ENCODE peak calls at places on chromosomes 6 and 20, in four cellular contexts. M is omental fat pad, J is type B pancreatic cell, O is WTC11. Q is an unnamed sample.

GRCh38 chr6:73460044-73460443 is 1.5 kb upstream of the MTO1 start:
- DNase-seq in M (no peak), J (no peak), O (no peak), Q (no peak)

GRCh38 chr6:85129881-85130280 is 320.0 kb upstream of the NT5E start:
- DNase-seq in M (no peak), J (no peak), O (no peak), Q (no peak)

GRCh38 chr6:108648186-108648585 is 87.5 kb downstream of the FOXO3 start:
- DNase-seq in M (no peak), J (no peak), O (no peak), Q (no peak)

GRCh38 chr6:75619230-75619899 is 17.7 kb downstream of the SENP6 start:
- DNase-seq in M (no peak), J (no peak), O (no peak), Q (no peak)

GRCh38 chr6:37381579-37381978 is 27.8 kb downstream of the RNF8 start:
- DNase-seq in M (no peak), J (no peak), O (peak), Q (no peak)

GRCh38 chr20:35252037-35252461 is 25.6 kb downstream of the MMP24 start:
- DNase-seq in M (no peak), J (no peak), O (no peak), Q (no peak)

GRCh38 chr6:165632194-165632593 is 30.8 kb downstream of the PDE10A start:
- DNase-seq in M (no peak), J (no peak), O (no peak), Q (no peak)

GRCh38 chr6:149781715-149782114 is 32.2 kb downstream of the PCMT1 start:
- DNase-seq in M (no peak), J (no peak), O (no peak), Q (no peak)

GRCh38 chr6:84623956-84624680 is 140.3 kb downstream of the TBX18 start:
- DNase-seq in M (no peak), J (no peak), O (no peak), Q (no peak)

GRCh38 chr20:2109425-2110210 is 8.0 kb downstream of the STK35 start:
- DNase-seq in M (peak), J (no peak), O (no peak), Q (no peak)

GRCh38 chr20:11350126-11351005 is 567.3 kb upstream of the BTBD3 start:
- DNase-seq in M (no peak), J (no peak), O (no peak), Q (no peak)

GRCh38 chr20:4439461-4439860 is 282.2 kb upstream of the PRND start:
- DNase-seq in M (no peak), J (no peak), O (no peak), Q (no peak)

GRCh38 chr6:125002090-125002741 is 40.0 kb downstream of the RNF217 start:
- DNase-seq in M (no peak), J (no peak), O (no peak), Q (no peak)

GRCh38 chr6:137309078-137309762 is 90.0 kb upstream of the IFNGR1 start:
- DNase-seq in M (peak), J (no peak), O (peak), Q (no peak)

GRCh38 chr20:10646886-10647420 is 26.8 kb downstream of the JAG1 start:
- DNase-seq in M (no peak), J (no peak), O (no peak), Q (no peak)

GRCh38 chr6:66605011-66605410 is 898.0 kb upstream of the EYS start:
- DNase-seq in M (no peak), J (no peak), O (no peak), Q (no peak)

GRCh38 chr6:28880894-28881780 is 42.6 kb downstream of the TRIM27 start:
- DNase-seq in M (peak), J (peak), O (peak), Q (peak)

GRCh38 chr20:10898555-10898954 is 224.8 kb upstream of the JAG1 start:
- DNase-seq in M (no peak), J (no peak), O (no peak), Q (no peak)

GRCh38 chr6:19413323-19413722 is 423.8 kb upstream of the ID4 start:
- DNase-seq in M (no peak), J (no peak), O (no peak), Q (no peak)

GRCh38 chr20:57785061-57785460 is 75.2 kb upstream of the PMEPA1 start:
- DNase-seq in M (no peak), J (no peak), O (no peak), Q (no peak)

GRCh38 chr6:131038612-131039344 is 24.3 kb downstream of the EPB41L2 start:
- DNase-seq in M (no peak), J (no peak), O (no peak), Q (no peak)

GRCh38 chr6:35093118-35093445 is 48.1 kb downstream of the TCP11 start:
- DNase-seq in M (no peak), J (no peak), O (no peak), Q (no peak)

GRCh38 chr6:140415266-140415665 is 1040.8 kb upstream of the CITED2 start:
- DNase-seq in M (no peak), J (no peak), O (peak), Q (no peak)

GRCh38 chr6:33312361-33313104 is 1.3 kb downstream of the TAPBP start:
- DNase-seq in M (no peak), J (no peak), O (peak), Q (no peak)

GRCh38 chr6:24777227-24777626 is 2.5 kb downstream of the GMNN start:
- DNase-seq in M (no peak), J (no peak), O (no peak), Q (no peak)

GRCh38 chr6:87146363-87146762 is 9.0 kb upstream of the ZNF292 start:
- DNase-seq in M (no peak), J (no peak), O (no peak), Q (no peak)

GRCh38 chr6:155498370-155498769 is 42.7 kb upstream of the NOX3 start:
- DNase-seq in M (no peak), J (no peak), O (no peak), Q (no peak)

GRCh38 chr6:104716858-104717257 is 142.9 kb downstream of the HACE1 start:
- DNase-seq in M (no peak), J (no peak), O (no peak), Q (no peak)

GRCh38 chr6:100493206-100493888 is 28.6 kb upstream of the SIM1 start:
- DNase-seq in M (no peak), J (no peak), O (peak), Q (no peak)

GRCh38 chr20:60872224-60872623 is 379.8 kb upstream of the CDH4 start:
- DNase-seq in M (no peak), J (no peak), O (no peak), Q (no peak)

GRCh38 chr6:107115695-107116327 is 496 bp upstream of the BEND3 start:
- DNase-seq in M (no peak), J (peak), O (peak), Q (no peak)

GRCh38 chr20:63529180-63529860 is 7.9 kb downstream of the PTK6 start:
- DNase-seq in M (no peak), J (no peak), O (no peak), Q (no peak)

GRCh38 chr6:112216699-112217551 is 37.4 kb downstream of the LAMA4 start:
- DNase-seq in M (no peak), J (no peak), O (no peak), Q (no peak)

GRCh38 chr6:101545171-101545570 is 151.7 kb downstream of the GRIK2 start:
- DNase-seq in M (no peak), J (no peak), O (no peak), Q (no peak)

GRCh38 chr20:51767018-51767866 is 948 bp downstream of the ATP9A start:
- DNase-seq in M (peak), J (peak), O (peak), Q (no peak)
- TF ChIP-seq CTCF in M (no peak), J (peak), O (peak), Q (peak)

GRCh38 chr6:26198626-26199056 is 111.4 kb downstream of the HFE start:
- DNase-seq in M (no peak), J (no peak), O (no peak), Q (no peak)

GRCh38 chr6:26196846-26197683 is 109.8 kb downstream of the HFE start:
- DNase-seq in M (no peak), J (peak), O (peak), Q (no peak)

GRCh38 chr6:26195924-26196845 is 109.0 kb downstream of the HFE start:
- DNase-seq in M (no peak), J (no peak), O (no peak), Q (no peak)

GRCh38 chr6:26199057-26199772 is 112.0 kb downstream of the HFE start:
- DNase-seq in M (no peak), J (no peak), O (peak), Q (no peak)

DNA sequence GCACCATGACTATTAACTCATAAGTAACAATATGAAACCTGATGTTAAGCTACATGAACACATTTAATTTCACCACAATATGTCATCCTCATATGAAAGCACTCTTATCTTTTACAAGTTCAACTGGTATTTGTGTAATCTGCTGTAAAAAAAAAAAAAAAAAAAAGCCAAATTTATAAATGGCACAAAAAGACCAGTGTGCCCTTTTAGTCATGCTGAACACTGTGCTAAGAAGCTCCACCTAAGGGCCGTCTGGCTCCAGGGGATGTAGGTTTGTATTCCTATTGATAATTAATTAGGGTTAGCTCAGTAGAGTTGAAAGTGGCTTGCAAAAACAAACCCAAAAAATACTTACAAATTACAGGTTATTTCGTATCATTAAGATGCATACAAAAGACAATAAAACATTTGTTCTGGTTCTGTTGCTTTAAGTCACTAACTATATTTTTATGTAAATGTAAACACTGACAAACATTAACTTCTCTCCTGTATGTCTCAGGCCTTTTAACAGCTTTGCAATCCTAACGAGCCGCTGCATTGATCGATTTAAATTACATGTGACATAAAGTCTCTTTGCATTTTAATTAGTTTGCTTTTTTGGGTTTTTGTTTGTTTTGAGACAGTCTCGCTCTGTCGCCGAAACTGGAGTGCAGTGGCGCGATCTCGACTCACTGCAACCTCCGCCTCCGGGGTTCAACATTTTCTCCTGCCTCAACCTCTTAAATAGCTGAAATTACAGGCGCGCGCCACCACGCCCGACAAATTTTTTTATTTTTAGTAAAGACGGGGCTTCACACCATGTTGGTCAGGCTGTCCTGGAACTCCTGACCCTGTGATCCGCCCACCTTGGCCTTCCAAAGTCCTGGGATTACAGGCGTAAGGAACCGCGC is 110.8 kb downstream of the HFE start:
- DNase-seq in M (no peak), J (no peak), O (no peak), Q (no peak)
- TF ChIP-seq CTCF in M (no peak), J (no peak), O (no peak), Q (no peak)

GRCh38 chr6:154410215-154410614 is 53.6 kb upstream of the IPCEF1 start:
- DNase-seq in M (no peak), J (no peak), O (no peak), Q (no peak)

GRCh38 chr6:154410619-154411044 is 54.0 kb upstream of the IPCEF1 start:
- DNase-seq in M (no peak), J (no peak), O (no peak), Q (peak)

GRCh38 chr6:154407440-154407839 is 50.8 kb upstream of the IPCEF1 start:
- DNase-seq in M (no peak), J (no peak), O (no peak), Q (no peak)

GRCh38 chr6:154411076-154411475 is 54.5 kb upstream of the IPCEF1 start:
- DNase-seq in M (no peak), J (no peak), O (no peak), Q (no peak)

DNA sequence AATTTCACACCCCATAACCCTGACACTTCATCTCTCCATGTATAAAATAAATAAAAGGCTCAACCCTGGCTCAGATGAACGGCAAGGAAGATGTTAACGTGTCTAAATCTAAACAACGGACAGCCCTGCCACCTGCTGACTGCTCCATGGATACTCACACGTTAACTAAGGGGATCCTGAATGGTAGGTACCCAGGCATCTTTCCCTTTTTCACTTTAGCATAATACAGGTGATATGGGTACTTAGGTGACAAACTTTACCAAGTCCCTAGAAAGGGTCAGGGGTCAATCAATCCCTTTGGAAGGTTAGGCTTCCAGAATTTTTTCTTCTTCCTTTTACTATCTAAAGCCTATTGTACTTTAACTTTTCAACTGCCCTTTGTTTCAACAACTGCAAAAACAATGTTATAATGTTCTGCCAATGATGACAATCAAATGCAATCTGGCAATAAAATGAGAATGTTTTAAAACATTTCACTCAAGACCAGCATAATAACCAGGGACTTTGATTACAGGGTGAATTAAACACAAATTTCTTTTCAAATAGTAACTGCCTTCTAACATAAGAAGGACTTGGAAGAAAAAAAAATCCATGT is 52.4 kb upstream of the IPCEF1 start:
- DNase-seq in M (no peak), J (no peak), O (no peak), Q (no peak)
- TF ChIP-seq CTCF in M (no peak), J (peak), O (no peak), Q (no peak)

GRCh38 chr20:38228436-38228835 is 32.1 kb downstream of the KIAA1755 start:
- DNase-seq in M (no peak), J (no peak), O (no peak), Q (no peak)

GRCh38 chr20:38230957-38231785 is 29.4 kb downstream of the KIAA1755 start:
- DNase-seq in M (no peak), J (no peak), O (no peak), Q (no peak)

GRCh38 chr20:38227578-38228360 is 32.8 kb downstream of the KIAA1755 start:
- DNase-seq in M (no peak), J (no peak), O (no peak), Q (no peak)

GRCh38 chr20:38230253-38230551 is 30.3 kb downstream of the KIAA1755 start:
- DNase-seq in M (no peak), J (no peak), O (no peak), Q (no peak)

GRCh38 chr20:38229376-38230252 is 30.9 kb downstream of the KIAA1755 start:
- DNase-seq in M (no peak), J (no peak), O (no peak), Q (no peak)
- TF ChIP-seq CTCF in M (no peak), J (peak), O (peak), Q (peak)

DNA sequence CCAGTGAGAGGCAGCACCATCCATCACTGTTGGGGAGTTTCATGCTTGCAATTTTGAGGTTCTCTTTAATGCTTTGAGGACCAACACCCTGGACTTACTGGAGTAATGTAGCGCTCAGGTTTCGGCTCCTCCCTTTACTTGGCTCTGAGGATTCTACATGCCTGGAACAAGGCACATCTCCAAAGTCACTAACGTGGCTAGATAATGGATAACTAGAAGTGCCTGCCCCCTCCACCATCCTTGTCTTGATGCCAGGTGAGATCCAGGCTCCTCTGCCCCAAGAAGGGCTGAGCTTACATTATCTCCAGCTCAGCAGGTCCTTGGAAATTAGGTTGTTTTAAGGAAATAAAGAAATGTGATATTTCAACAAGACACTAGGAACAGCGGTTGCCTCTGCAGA is 75.5 kb upstream of the ZNFX1 start:
- DNase-seq in M (no peak), J (no peak), O (no peak), Q (no peak)
- TF ChIP-seq CTCF in M (no peak), J (no peak), O (no peak), Q (no peak)

DNA sequence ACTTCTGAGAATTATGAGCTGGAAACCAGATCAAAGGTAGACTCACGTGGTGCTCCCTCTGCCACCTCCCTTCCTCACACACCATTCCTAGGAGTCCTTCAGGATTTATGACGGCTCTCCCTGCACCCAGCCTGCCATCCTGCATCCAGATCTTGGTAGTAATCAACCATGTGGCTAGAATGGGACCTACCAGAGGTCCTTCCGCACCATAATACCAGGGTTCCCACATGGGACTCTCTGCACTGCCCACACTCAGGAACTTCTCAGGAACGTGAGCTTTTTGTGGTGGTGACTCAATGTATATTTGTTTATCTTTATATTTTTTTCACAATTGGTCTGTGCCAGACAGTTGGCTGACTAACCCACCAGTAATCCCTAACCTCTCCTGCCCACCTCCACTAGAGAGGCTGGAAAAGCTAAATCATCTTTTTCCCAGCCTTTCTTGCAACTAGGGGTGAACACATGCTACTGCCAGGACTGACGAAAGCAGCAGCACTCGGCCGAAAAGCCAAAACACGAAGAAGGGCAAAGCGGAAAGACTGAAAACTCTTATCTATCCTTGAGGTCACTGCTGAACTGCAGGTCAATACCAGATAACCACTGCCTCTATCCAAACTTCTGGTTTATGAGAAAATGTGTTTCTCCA is 113.0 kb downstream of the TRERF1 start:
- DNase-seq in M (no peak), J (no peak), O (no peak), Q (no peak)
- TF ChIP-seq CTCF in M (no peak), J (no peak), O (no peak), Q (no peak)

GRCh38 chr6:11264100-11264499 is 31.6 kb upstream of the NEDD9 start:
- DNase-seq in M (no peak), J (no peak), O (peak), Q (no peak)
- TF ChIP-seq CTCF in M (no peak), J (no peak), O (no peak), Q (no peak)

GRCh38 chr6:98039443-98039842 is 756.4 kb upstream of the MMS22L start:
- DNase-seq in M (no peak), J (no peak), O (peak), Q (no peak)

GRCh38 chr6:98041921-98042320 is 758.9 kb upstream of the MMS22L start:
- DNase-seq in M (no peak), J (no peak), O (no peak), Q (no peak)

GRCh38 chr6:98041072-98041471 is 758.1 kb upstream of the MMS22L start:
- DNase-seq in M (no peak), J (no peak), O (no peak), Q (no peak)

GRCh38 chr6:98037571-98037970 is 754.6 kb upstream of the MMS22L start:
- DNase-seq in M (no peak), J (no peak), O (no peak), Q (no peak)

DNA sequence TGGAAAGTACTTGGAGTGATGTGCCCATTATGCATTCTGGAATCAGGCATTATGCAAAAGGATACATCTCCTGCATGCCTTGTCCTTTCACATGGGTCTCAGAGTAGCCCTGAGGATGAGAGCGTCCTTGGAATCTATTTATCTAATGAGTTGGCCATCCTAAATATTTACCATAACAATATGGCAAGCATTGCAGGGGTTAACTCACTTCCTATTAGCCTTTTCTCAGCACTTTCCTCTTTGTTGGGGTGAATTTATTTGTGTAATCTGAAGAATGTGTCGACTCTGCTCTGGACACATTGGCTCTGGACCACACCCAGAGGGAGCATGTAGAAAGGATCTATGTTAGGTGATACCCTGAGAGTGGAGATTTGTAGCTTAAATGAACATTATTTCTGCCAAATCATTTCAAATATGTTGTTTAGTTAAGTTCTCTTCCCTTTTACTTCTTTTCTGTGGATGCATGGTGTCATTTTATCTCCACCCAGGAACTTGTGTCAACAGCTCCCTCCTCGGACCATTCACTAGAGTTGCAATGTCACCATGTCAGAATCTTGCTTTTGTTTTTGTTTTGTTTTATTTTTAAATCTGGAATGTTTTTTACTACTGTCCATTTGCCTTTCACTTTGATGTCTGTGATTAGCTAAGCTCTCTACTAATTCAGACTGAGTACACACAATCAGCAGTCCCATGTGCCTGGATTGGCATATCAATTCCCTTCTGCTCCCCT is 757.0 kb upstream of the MMS22L start:
- DNase-seq in M (no peak), J (no peak), O (no peak), Q (no peak)
- TF ChIP-seq CTCF in M (no peak), J (peak), O (no peak), Q (no peak)

Q was measured in thoracic aorta.